ENCODE peak calls at places on chromosomes 3 and 15, in four cellular contexts. One of them, this sample, is unnamed.
A peak's percentile ranks its signal among the peaks of the same experiment; 100 is the strongest.

GRCh38 chr3:141426404-141427034 is 58.2 kb downstream of the ZBTB38 start:
- DNase-seq in fibroblast of lung: peak; percentile 82
- DNase-seq in neural progenitor cell: peak; percentile 38
- DNase-seq in SK-N-SH: no peak
- DNase-seq in this sample: peak; percentile 75

GRCh38 chr3:122443090-122443489 is 27.2 kb upstream of the WDR5B start:
- DNase-seq in neural progenitor cell: peak; percentile 56
- DNase-seq in fibroblast of lung: no peak
- DNase-seq in SK-N-SH: no peak
- DNase-seq in this sample: no peak

GRCh38 chr3:18422972-18423371 is 2.2 kb downstream of the SATB1 start:
- DNase-seq in neural progenitor cell: peak; percentile 7
- DNase-seq in fibroblast of lung: peak; percentile 18
- DNase-seq in SK-N-SH: no peak
- DNase-seq in this sample: no peak

GRCh38 chr3:21795863-21796392 is 44.9 kb upstream of the ZNF385D start:
- DNase-seq in SK-N-SH: no peak
- DNase-seq in fibroblast of lung: no peak
- DNase-seq in neural progenitor cell: no peak
- DNase-seq in this sample: no peak

GRCh38 chr3:134397755-134398154 is 23.5 kb upstream of the AMOTL2 start:
- DNase-seq in fibroblast of lung: no peak
- DNase-seq in SK-N-SH: no peak
- DNase-seq in neural progenitor cell: no peak
- DNase-seq in this sample: no peak

GRCh38 chr15:84915011-84915958 is 30.8 kb downstream of the SLC28A1 start:
- DNase-seq in neural progenitor cell: no peak
- DNase-seq in SK-N-SH: peak; percentile 90
- DNase-seq in fibroblast of lung: peak; percentile 97
- DNase-seq in this sample: peak; percentile 96

GRCh38 chr3:55541456-55541855 is 54.4 kb upstream of the WNT5A start:
- DNase-seq in neural progenitor cell: no peak
- DNase-seq in fibroblast of lung: no peak
- DNase-seq in SK-N-SH: no peak
- DNase-seq in this sample: no peak

GRCh38 chr3:196666001-196666867 is 26.7 kb downstream of the NRROS start:
- DNase-seq in SK-N-SH: no peak
- DNase-seq in neural progenitor cell: peak; percentile 95
- DNase-seq in fibroblast of lung: peak; percentile 75
- DNase-seq in this sample: peak; percentile 66

GRCh38 chr3:125351152-125351551 is 24.0 kb downstream of the ZNF148 start:
- DNase-seq in neural progenitor cell: no peak
- DNase-seq in fibroblast of lung: no peak
- DNase-seq in SK-N-SH: no peak
- DNase-seq in this sample: no peak

GRCh38 chr3:125351814-125352456 is 23.2 kb downstream of the ZNF148 start:
- DNase-seq in neural progenitor cell: no peak
- DNase-seq in fibroblast of lung: peak; percentile 64
- DNase-seq in SK-N-SH: no peak
- DNase-seq in this sample: peak; percentile 62

GRCh38 chr3:125349055-125349454 is 26.1 kb downstream of the ZNF148 start:
- DNase-seq in neural progenitor cell: no peak
- DNase-seq in fibroblast of lung: no peak
- DNase-seq in SK-N-SH: no peak
- DNase-seq in this sample: no peak

GRCh38 chr3:125350597-125350996 is 24.5 kb downstream of the ZNF148 start:
- DNase-seq in neural progenitor cell: no peak
- DNase-seq in fibroblast of lung: no peak
- DNase-seq in SK-N-SH: no peak
- DNase-seq in this sample: no peak

GRCh38 chr3:125349556-125350165 is 25.5 kb downstream of the ZNF148 start:
- DNase-seq in fibroblast of lung: no peak
- DNase-seq in neural progenitor cell: no peak
- DNase-seq in SK-N-SH: no peak
- DNase-seq in this sample: no peak
- H4K20me1 ChIP-seq in fibroblast of lung: no peaks in the 10 kb centered on the region
- H4K20me1 ChIP-seq in neural progenitor cell: peaks cover 10% of the 10 kb centered on the region
- H4K20me1 ChIP-seq in SK-N-SH: peaks cover 51% of the 10 kb centered on the region
- H4K20me1 ChIP-seq in this sample: peaks cover 87% of the 10 kb centered on the region

GRCh38 chr3:37182816-37183215 is 8.4 kb upstream of the LRRFIP2 start:
- DNase-seq in SK-N-SH: no peak
- DNase-seq in fibroblast of lung: no peak
- DNase-seq in neural progenitor cell: no peak
- DNase-seq in this sample: no peak

GRCh38 chr3:37183375-37183831 is 9.0 kb upstream of the LRRFIP2 start:
- DNase-seq in neural progenitor cell: no peak
- DNase-seq in fibroblast of lung: peak; percentile 97
- DNase-seq in SK-N-SH: no peak
- DNase-seq in this sample: peak; percentile 96

GRCh38 chr3:37179144-37179967 is 5.0 kb upstream of the LRRFIP2 start:
- DNase-seq in fibroblast of lung: no peak
- DNase-seq in neural progenitor cell: no peak
- DNase-seq in SK-N-SH: no peak
- DNase-seq in this sample: no peak

GRCh38 chr3:37183976-37184375 is 9.6 kb upstream of the LRRFIP2 start:
- DNase-seq in fibroblast of lung: peak; percentile 78
- DNase-seq in SK-N-SH: no peak
- DNase-seq in neural progenitor cell: no peak
- DNase-seq in this sample: peak; percentile 75

DNA sequence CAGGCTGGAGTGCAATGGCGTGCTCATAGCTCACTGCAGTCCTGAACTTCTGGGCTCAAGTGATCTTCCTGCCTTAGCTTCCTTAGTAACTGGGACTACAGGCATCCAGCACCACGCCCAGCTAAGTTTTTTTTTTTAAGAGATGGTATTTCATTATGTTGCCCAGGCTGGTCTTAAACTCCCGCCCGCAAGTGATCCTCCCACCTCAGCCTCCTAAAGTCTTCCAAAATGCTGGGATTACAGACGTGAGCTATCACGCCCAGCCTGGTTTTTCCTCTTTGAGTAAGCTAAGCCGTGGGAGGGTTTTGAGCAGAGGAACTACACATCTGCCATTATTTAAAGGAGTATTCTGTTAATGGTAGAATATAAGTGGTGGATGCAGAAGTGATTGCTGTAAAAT is 7.4 kb upstream of the LRRFIP2 start:
- DNase-seq in neural progenitor cell: no peak
- DNase-seq in SK-N-SH: no peak
- DNase-seq in fibroblast of lung: peak; percentile 20
- DNase-seq in this sample: no peak
- H3K4me1 ChIP-seq in neural progenitor cell: peaks cover 7% of the 10 kb centered on the region
- H3K4me1 ChIP-seq in SK-N-SH: peaks cover 38% of the 10 kb centered on the region
- H3K4me1 ChIP-seq in fibroblast of lung: peaks cover 17% of the 10 kb centered on the region
- H3K4me1 ChIP-seq in this sample: peaks cover 23% of the 10 kb centered on the region

GRCh38 chr3:100048248-100048647 is 66.1 kb downstream of the FILIP1L start:
- DNase-seq in neural progenitor cell: no peak
- DNase-seq in fibroblast of lung: no peak
- DNase-seq in SK-N-SH: no peak
- DNase-seq in this sample: no peak

GRCh38 chr3:100047455-100048141 is 66.7 kb downstream of the FILIP1L start:
- DNase-seq in fibroblast of lung: peak; percentile 99
- DNase-seq in neural progenitor cell: peak; percentile 9
- DNase-seq in SK-N-SH: no peak
- DNase-seq in this sample: peak; percentile 99

GRCh38 chr3:100044369-100044768 is 69.9 kb downstream of the FILIP1L start:
- DNase-seq in neural progenitor cell: no peak
- DNase-seq in SK-N-SH: no peak
- DNase-seq in fibroblast of lung: no peak
- DNase-seq in this sample: no peak

GRCh38 chr3:100045696-100046095 is 68.6 kb downstream of the FILIP1L start:
- DNase-seq in SK-N-SH: no peak
- DNase-seq in fibroblast of lung: peak; percentile 99
- DNase-seq in neural progenitor cell: peak; percentile 22
- DNase-seq in this sample: peak; percentile 100

DNA sequence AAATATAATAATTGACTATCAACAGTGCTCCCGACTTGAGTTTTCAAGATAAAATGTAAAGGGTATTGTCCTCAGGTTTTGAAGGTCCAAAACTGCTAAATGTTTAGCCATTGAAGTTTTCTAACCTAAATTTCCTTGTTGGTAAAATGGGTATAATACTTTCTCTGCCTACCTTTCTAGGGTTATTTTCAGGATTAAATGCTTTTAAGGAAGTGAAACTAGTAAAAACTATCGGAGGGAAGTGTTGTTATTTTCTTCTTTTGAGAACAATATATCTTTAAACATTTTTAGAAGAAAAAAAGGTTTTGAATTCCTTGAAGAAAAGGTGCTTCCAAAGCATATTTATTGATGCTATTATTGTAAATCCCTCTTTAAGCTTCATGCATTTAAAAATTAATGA is 67.3 kb downstream of the FILIP1L start:
- DNase-seq in SK-N-SH: no peak
- DNase-seq in neural progenitor cell: no peak
- DNase-seq in fibroblast of lung: no peak
- DNase-seq in this sample: no peak
- H3K9ac ChIP-seq in SK-N-SH: peak overlapping the region; percentile 11
- H3K9ac ChIP-seq in neural progenitor cell: no peak overlapping the region
- H3K9ac ChIP-seq in fibroblast of lung: no peak overlapping the region
- H3K9ac ChIP-seq in this sample: peak overlapping the region; percentile 4

DNA sequence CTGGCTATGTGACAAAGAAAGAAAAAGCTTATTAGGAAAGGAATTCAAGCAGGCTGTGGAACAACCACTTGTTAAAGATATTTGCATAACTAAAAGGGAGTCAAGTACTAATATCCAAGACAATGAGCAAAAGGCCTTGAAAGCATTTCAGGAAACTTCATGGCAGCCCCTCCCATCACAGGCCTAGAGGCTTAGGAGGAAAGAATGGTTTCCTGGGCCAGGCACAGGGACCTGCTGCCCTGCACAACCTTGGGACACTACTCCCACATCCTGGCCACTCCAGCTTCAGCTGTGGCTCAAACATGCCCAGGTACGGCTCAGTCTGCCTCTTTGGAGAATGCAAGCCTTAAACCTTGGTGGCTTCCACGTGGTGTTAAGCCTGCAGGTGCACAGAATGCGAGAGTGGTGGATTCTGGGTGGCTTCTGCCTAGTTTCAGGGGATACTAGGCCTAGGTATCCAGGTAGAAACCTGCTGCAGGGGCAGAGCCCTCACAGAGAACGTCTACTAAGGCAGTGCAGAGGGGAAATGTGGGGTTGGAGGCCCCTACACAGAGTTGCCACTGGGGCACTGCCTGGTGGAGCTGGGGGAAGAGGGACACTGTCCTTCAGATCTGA is 121.6 kb downstream of the OPA1 start:
- DNase-seq in fibroblast of lung: no peak
- DNase-seq in SK-N-SH: no peak
- DNase-seq in neural progenitor cell: no peak
- DNase-seq in this sample: no peak
- H4K20me1 ChIP-seq in fibroblast of lung: no peaks in the 10 kb centered on the region
- H4K20me1 ChIP-seq in SK-N-SH: no peaks in the 10 kb centered on the region
- H4K20me1 ChIP-seq in neural progenitor cell: peaks cover 19% of the 10 kb centered on the region
- H4K20me1 ChIP-seq in this sample: no peaks in the 10 kb centered on the region

GRCh38 chr3:177195242-177195940 is 1.9 kb downstream of the TBL1XR1 start:
- DNase-seq in neural progenitor cell: peak; percentile 40
- DNase-seq in fibroblast of lung: peak; percentile 62
- DNase-seq in SK-N-SH: peak; percentile 36
- DNase-seq in this sample: no peak

GRCh38 chr3:177196473-177197040 is 725 bp downstream of the TBL1XR1 start:
- DNase-seq in fibroblast of lung: peak; percentile 53
- DNase-seq in SK-N-SH: peak; percentile 79
- DNase-seq in neural progenitor cell: peak; percentile 68
- DNase-seq in this sample: no peak

GRCh38 chr3:177195941-177196472 is 1.3 kb downstream of the TBL1XR1 start:
- DNase-seq in fibroblast of lung: no peak
- DNase-seq in SK-N-SH: no peak
- DNase-seq in neural progenitor cell: no peak
- DNase-seq in this sample: no peak

GRCh38 chr3:177193706-177194268 is 3.5 kb downstream of the TBL1XR1 start:
- DNase-seq in fibroblast of lung: no peak
- DNase-seq in SK-N-SH: no peak
- DNase-seq in neural progenitor cell: no peak
- DNase-seq in this sample: no peak

GRCh38 chr3:177194319-177194718 is 3.0 kb downstream of the TBL1XR1 start:
- DNase-seq in SK-N-SH: no peak
- DNase-seq in neural progenitor cell: no peak
- DNase-seq in fibroblast of lung: no peak
- DNase-seq in this sample: no peak
- H3K4me1 ChIP-seq in SK-N-SH: peaks cover 19% of the 10 kb centered on the region
- H3K4me1 ChIP-seq in neural progenitor cell: peaks cover 47% of the 10 kb centered on the region
- H3K4me1 ChIP-seq in fibroblast of lung: peaks cover 4% of the 10 kb centered on the region
- H3K4me1 ChIP-seq in this sample: peaks cover 32% of the 10 kb centered on the region

DNA sequence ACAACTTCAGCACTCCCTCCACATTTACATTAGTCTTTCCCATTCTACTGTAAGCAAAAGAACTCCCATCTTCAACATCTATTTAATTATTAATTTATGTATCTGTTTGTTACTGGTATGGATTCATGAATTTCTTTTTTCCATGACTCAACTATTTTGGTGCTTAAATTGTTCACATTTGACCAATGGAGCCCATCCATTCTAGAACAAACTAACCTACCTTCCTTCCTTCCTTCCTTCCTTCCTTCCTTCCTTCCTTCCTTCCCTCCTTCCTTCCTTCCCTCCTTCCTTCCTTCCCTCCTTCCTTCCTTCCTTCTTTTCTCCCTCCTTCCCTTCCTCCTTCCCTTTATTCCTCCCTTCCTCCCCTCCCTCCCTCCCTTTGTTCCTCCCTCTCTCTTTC is 16.8 kb upstream of the MBNL1 start:
- DNase-seq in fibroblast of lung: no peak
- DNase-seq in neural progenitor cell: no peak
- DNase-seq in SK-N-SH: no peak
- DNase-seq in this sample: no peak
- H3K9ac ChIP-seq in fibroblast of lung: no peak overlapping the region
- H3K9ac ChIP-seq in neural progenitor cell: no peak overlapping the region
- H3K9ac ChIP-seq in SK-N-SH: no peak overlapping the region
- H3K9ac ChIP-seq in this sample: no peak overlapping the region

GRCh38 chr15:42811435-42811834 is 74.5 kb upstream of the CDAN1 start:
- DNase-seq in fibroblast of lung: no peak
- DNase-seq in neural progenitor cell: no peak
- DNase-seq in SK-N-SH: no peak
- DNase-seq in this sample: no peak
- H4K20me1 ChIP-seq in fibroblast of lung: no peaks in the 10 kb centered on the region
- H4K20me1 ChIP-seq in neural progenitor cell: no peaks in the 10 kb centered on the region
- H4K20me1 ChIP-seq in SK-N-SH: no peaks in the 10 kb centered on the region
- H4K20me1 ChIP-seq in this sample: no peaks in the 10 kb centered on the region

DNA sequence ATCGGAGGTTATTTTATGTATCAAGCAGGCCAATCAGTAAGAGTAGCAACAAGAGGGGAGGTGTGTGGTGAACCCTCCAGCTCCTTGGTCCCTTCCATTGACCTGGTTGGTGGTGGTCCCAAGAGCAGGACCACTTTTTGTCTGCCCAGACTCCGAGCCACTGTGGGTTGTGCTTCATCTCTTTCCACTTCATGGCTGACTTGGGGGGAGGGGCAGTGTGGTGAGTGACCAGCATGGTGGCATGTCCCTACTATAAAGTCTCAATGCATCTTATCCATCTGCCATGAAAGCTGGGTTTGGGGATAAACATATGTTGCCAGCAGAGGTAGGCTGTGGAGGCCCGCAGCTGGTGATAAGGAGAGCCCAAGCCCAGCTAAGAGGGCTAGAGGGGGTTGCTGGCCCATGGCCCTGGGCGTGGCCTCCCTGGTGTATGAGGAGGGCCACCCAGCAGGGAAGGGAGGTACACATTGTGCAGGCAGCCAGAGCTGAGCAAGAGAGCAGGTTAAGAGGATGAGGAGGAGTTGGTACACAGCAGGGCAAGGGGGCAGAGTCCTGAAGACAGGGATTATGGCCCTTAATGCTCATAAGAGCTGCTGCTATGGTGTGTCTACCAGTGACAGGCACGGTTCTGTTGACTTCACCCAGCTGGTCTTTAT is 7.0 kb downstream of the AEN start:
- DNase-seq in fibroblast of lung: no peak
- DNase-seq in SK-N-SH: no peak
- DNase-seq in neural progenitor cell: no peak
- DNase-seq in this sample: no peak
- H3K4me1 ChIP-seq in fibroblast of lung: peaks cover 17% of the 10 kb centered on the region
- H3K4me1 ChIP-seq in SK-N-SH: peaks cover 18% of the 10 kb centered on the region
- H3K4me1 ChIP-seq in neural progenitor cell: peaks cover 9% of the 10 kb centered on the region
- H3K4me1 ChIP-seq in this sample: peaks cover 41% of the 10 kb centered on the region

GRCh38 chr15:98948941-98949340 is 58.7 kb downstream of the PGPEP1L start:
- DNase-seq in neural progenitor cell: no peak
- DNase-seq in fibroblast of lung: no peak
- DNase-seq in SK-N-SH: no peak
- DNase-seq in this sample: no peak
- H3K9ac ChIP-seq in neural progenitor cell: no peak overlapping the region
- H3K9ac ChIP-seq in fibroblast of lung: no peak overlapping the region
- H3K9ac ChIP-seq in SK-N-SH: no peak overlapping the region
- H3K9ac ChIP-seq in this sample: no peak overlapping the region